ENCODE peak calls at places on chromosomes 12 and 14, in nine cellular contexts. T, G, E, B, D, A, N, R and U are unnamed samples.

GRCh38 chr14:74140374-74140850 is 55.7 kb downstream of the LIN52 start:
- DNase-seq in T (peak), G (no peak), E (no peak), B (no peak), D (no peak), A (no peak), N (no peak), R (no peak), U (no peak)

GRCh38 chr12:3661028-3661427 is 91.9 kb downstream of the CRACR2A start:
- DNase-seq in T (peak), G (no peak), E (no peak), B (no peak), D (peak), A (no peak), N (no peak), R (no peak), U (no peak)

GRCh38 chr12:29752121-29752520 is 31.6 kb downstream of the TMTC1 start:
- DNase-seq in T (no peak), G (peak), E (no peak), B (no peak), D (no peak), A (no peak), N (no peak), R (no peak), U (no peak)

GRCh38 chr12:104741072-104741471 is 217.0 kb downstream of the SLC41A2 start:
- DNase-seq in T (no peak), G (no peak), E (no peak), B (no peak), D (no peak), A (no peak), N (no peak), R (no peak), U (no peak)

GRCh38 chr14:66105819-66106218 is 380.4 kb upstream of the CCDC196 start:
- DNase-seq in T (no peak), G (peak), E (no peak), B (no peak), D (no peak), A (no peak), N (no peak), R (no peak), U (no peak)

GRCh38 chr14:102902086-102902485 is 20.4 kb upstream of the AMN start:
- DNase-seq in T (no peak), G (no peak), E (no peak), B (no peak), D (no peak), A (no peak), N (no peak), R (peak), U (no peak)

GRCh38 chr12:117125275-117125613 is 26.0 kb upstream of the TESC start:
- DNase-seq in T (no peak), G (peak), E (no peak), B (no peak), D (no peak), A (no peak), N (no peak), R (no peak), U (peak)

GRCh38 chr14:24270537-24271133 is 762 bp downstream of the RABGGTA start:
- DNase-seq in T (no peak), G (no peak), E (no peak), B (no peak), D (no peak), A (no peak), N (no peak), R (no peak), U (no peak)

GRCh38 chr12:91577586-91578539 is 395.2 kb upstream of the DCN start:
- DNase-seq in T (peak), G (peak), E (no peak), B (no peak), D (no peak), A (no peak), N (peak), R (peak), U (no peak)

GRCh38 chr12:122842505-122843405 is 7.5 kb downstream of the HIP1R start:
- DNase-seq in T (no peak), G (peak), E (no peak), B (no peak), D (no peak), A (no peak), N (no peak), R (no peak), U (no peak)

GRCh38 chr12:117563007-117563406 is 201.6 kb upstream of the NOS1 start:
- DNase-seq in T (no peak), G (no peak), E (no peak), B (no peak), D (no peak), A (no peak), N (no peak), R (no peak), U (no peak)

GRCh38 chr12:76346236-76346635 is 2.0 kb downstream of the BBS10 start:
- DNase-seq in T (no peak), G (peak), E (no peak), B (no peak), D (no peak), A (no peak), N (no peak), R (no peak), U (no peak)

GRCh38 chr12:42097971-42098370 is 46.7 kb downstream of the GXYLT1 start:
- DNase-seq in T (no peak), G (no peak), E (no peak), B (no peak), D (no peak), A (no peak), N (no peak), R (peak), U (no peak)

GRCh38 chr12:31316964-31317363 is 9.0 kb downstream of the SINHCAF start:
- DNase-seq in T (no peak), G (no peak), E (no peak), B (no peak), D (no peak), A (no peak), N (no peak), R (no peak), U (no peak)

GRCh38 chr12:6829532-6830220 is 1.5 kb downstream of the P3H3 start:
- DNase-seq in T (peak), G (peak), E (no peak), B (no peak), D (no peak), A (no peak), N (peak), R (no peak), U (no peak)

GRCh38 chr12:117857632-117858274 is 111.0 kb downstream of the KSR2 start:
- DNase-seq in T (no peak), G (peak), E (no peak), B (no peak), D (peak), A (no peak), N (peak), R (peak), U (no peak)

GRCh38 chr14:87332001-87332400 is 661.0 kb downstream of the GALC start:
- DNase-seq in T (no peak), G (peak), E (no peak), B (no peak), D (no peak), A (no peak), N (no peak), R (no peak), U (no peak)